ENCODE peak calls at places on chromosomes 1 and 21, in five cellular contexts. One of them, this sample, is unnamed. For H3K9me3, the result is how much of the 10 kb centered on the place peaks cover.

GRCh38 chr1:87965193-87965592 is 636.5 kb downstream of the LMO4 start:
- DNase-seq in psoas muscle: no peak
- DNase-seq in hepatocyte: no peak
- DNase-seq in A549: no peak
- DNase-seq in RWPE2: no peak
- DNase-seq in this sample: no peak

GRCh38 chr1:97384294-97384952 is 536.4 kb downstream of the DPYD start:
- DNase-seq in psoas muscle: no peak
- DNase-seq in hepatocyte: no peak
- DNase-seq in A549: peak
- DNase-seq in RWPE2: no peak
- DNase-seq in this sample: peak

GRCh38 chr21:34129039-34129891 is 55.9 kb downstream of the MRPS6 start:
- DNase-seq in psoas muscle: peak
- DNase-seq in hepatocyte: peak
- DNase-seq in A549: no peak
- DNase-seq in RWPE2: no peak
- DNase-seq in this sample: peak

GRCh38 chr1:58657082-58657481 is 42.8 kb downstream of the MYSM1 start:
- DNase-seq in psoas muscle: no peak
- DNase-seq in hepatocyte: no peak
- DNase-seq in A549: no peak
- DNase-seq in RWPE2: no peak
- DNase-seq in this sample: no peak

GRCh38 chr1:117818456-117818855 is 111.0 kb downstream of the GDAP2 start:
- DNase-seq in psoas muscle: no peak
- DNase-seq in hepatocyte: no peak
- DNase-seq in A549: no peak
- DNase-seq in RWPE2: no peak
- DNase-seq in this sample: no peak

GRCh38 chr1:51926171-51926812 is 47.8 kb upstream of the NRDC start:
- DNase-seq in psoas muscle: no peak
- DNase-seq in hepatocyte: no peak
- DNase-seq in A549: peak
- DNase-seq in RWPE2: no peak
- DNase-seq in this sample: no peak

GRCh38 chr21:32803651-32804050 is 32.1 kb upstream of the PAXBP1 start:
- DNase-seq in psoas muscle: no peak
- DNase-seq in hepatocyte: no peak
- DNase-seq in A549: no peak
- DNase-seq in RWPE2: no peak
- DNase-seq in this sample: no peak

GRCh38 chr1:25703671-25704637 is 87.4 kb downstream of the MAN1C1 start:
- DNase-seq in psoas muscle: no peak
- DNase-seq in hepatocyte: no peak
- DNase-seq in A549: no peak
- DNase-seq in RWPE2: no peak
- DNase-seq in this sample: no peak

GRCh38 chr1:63368131-63368530 is 704 bp downstream of the ALG6 start:
- DNase-seq in psoas muscle: no peak
- DNase-seq in hepatocyte: no peak
- DNase-seq in A549: no peak
- DNase-seq in RWPE2: no peak
- DNase-seq in this sample: no peak

GRCh38 chr1:59212715-59213114 is 84.2 kb upstream of the FGGY start:
- DNase-seq in psoas muscle: no peak
- DNase-seq in hepatocyte: no peak
- DNase-seq in A549: no peak
- DNase-seq in RWPE2: no peak
- DNase-seq in this sample: no peak

GRCh38 chr21:43308101-43308500 is 118.8 kb downstream of the SIK1 start:
- DNase-seq in psoas muscle: peak
- DNase-seq in hepatocyte: no peak
- DNase-seq in A549: no peak
- DNase-seq in RWPE2: peak
- DNase-seq in this sample: no peak

GRCh38 chr1:31374511-31375196 is 1.8 kb upstream of the FABP3 start:
- DNase-seq in psoas muscle: peak
- DNase-seq in hepatocyte: no peak
- DNase-seq in A549: no peak
- DNase-seq in RWPE2: peak
- DNase-seq in this sample: peak

GRCh38 chr21:44938976-44939531 is 775 bp upstream of the SLX9 start:
- DNase-seq in psoas muscle: no peak
- DNase-seq in hepatocyte: no peak
- DNase-seq in A549: no peak
- DNase-seq in RWPE2: no peak
- DNase-seq in this sample: no peak

GRCh38 chr1:77605246-77606026 is 77.0 kb downstream of the ZZZ3 start:
- DNase-seq in psoas muscle: peak
- DNase-seq in hepatocyte: peak
- DNase-seq in A549: no peak
- DNase-seq in RWPE2: no peak
- DNase-seq in this sample: no peak

GRCh38 chr1:32685498-32685897 is 17.1 kb downstream of the SYNC start:
- DNase-seq in psoas muscle: no peak
- DNase-seq in hepatocyte: no peak
- DNase-seq in A549: no peak
- DNase-seq in RWPE2: no peak
- DNase-seq in this sample: no peak

GRCh38 chr1:18279713-18280074 is 172.1 kb downstream of the IGSF21 start:
- DNase-seq in psoas muscle: no peak
- DNase-seq in hepatocyte: no peak
- DNase-seq in A549: no peak
- DNase-seq in RWPE2: no peak
- DNase-seq in this sample: no peak

GRCh38 chr1:208174200-208174599 is 70.0 kb downstream of the PLXNA2 start:
- DNase-seq in psoas muscle: no peak
- DNase-seq in hepatocyte: no peak
- DNase-seq in A549: no peak
- DNase-seq in RWPE2: no peak
- DNase-seq in this sample: peak

GRCh38 chr1:238681021-238681420 is 705.3 kb upstream of the CHRM3 start:
- DNase-seq in psoas muscle: no peak
- DNase-seq in hepatocyte: no peak
- DNase-seq in A549: peak
- DNase-seq in RWPE2: no peak
- DNase-seq in this sample: no peak

GRCh38 chr1:238677567-238677966 is 708.8 kb upstream of the CHRM3 start:
- DNase-seq in psoas muscle: no peak
- DNase-seq in hepatocyte: no peak
- DNase-seq in A549: no peak
- DNase-seq in RWPE2: no peak
- DNase-seq in this sample: no peak

DNA sequence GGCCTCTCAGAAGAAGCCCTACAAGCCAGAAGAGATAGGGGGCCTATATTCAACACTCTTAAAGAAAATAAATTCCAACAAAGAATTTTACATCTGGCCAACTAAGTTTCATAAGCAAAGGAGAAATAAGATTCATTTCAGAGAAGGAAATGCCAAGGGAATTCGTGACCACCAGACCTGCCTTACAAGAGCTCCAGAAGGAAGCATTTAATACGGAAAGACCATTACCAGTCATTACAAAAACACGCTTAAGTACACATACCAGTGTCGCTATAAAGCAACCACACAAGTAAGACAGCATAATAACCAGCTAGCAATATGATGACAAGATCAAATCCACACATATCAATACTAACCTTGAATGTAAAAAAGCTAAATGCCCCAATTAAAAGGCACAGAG is 704.9 kb upstream of the CHRM3 start:
- DNase-seq in psoas muscle: no peak
- DNase-seq in hepatocyte: no peak
- DNase-seq in A549: no peak
- DNase-seq in RWPE2: no peak
- DNase-seq in this sample: no peak
- H3K9me3 ChIP-seq in psoas muscle: under half
- H3K9me3 ChIP-seq in hepatocyte: under half
- H3K9me3 ChIP-seq in A549: under half
- H3K9me3 ChIP-seq in RWPE2: under half
- H3K9me3 ChIP-seq in this sample: under half

DNA sequence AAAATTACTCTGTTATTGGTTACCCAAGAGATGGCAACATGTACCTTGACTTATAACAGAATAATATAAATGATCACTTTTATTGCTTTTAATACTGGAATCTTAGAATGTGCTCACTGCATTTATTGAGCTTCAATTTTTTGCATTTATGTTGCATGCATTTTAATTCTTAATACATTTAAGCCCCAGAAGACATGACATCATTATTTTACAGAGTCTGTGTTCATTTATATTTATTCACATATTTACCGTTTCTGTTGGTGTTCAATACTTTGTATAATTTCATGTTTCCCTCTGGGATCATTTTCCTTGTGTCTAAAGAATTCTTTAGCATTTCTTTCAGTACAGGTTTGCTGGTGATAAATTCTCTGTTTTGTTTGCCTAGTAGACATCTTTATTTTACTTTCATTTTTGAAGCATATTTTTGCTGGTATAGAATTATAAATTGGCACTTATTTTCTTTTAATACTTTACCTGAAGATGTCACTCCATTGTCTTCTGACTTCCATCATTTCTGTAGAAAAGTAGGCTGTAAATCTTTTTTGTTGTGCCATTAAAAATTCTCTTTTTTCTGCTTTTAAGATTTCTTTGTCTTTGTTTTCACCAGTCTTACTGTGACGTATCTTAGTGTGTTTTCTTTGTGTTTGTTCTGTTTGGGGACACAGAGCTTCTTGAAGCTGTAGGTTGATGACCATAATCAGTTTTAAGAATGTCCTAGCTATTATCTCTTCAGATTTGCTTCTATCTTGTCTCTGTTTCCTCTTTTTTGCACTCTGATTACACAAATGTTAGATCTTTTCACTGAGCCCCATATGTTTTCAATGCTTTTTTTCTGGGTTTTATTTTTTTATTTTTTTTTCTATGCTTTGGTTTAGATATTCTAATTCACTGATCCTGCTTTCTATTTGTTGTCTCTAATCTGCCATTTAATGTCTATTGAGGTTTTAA is 26.9 kb downstream of the DISP3 start:
- DNase-seq in psoas muscle: no peak
- DNase-seq in hepatocyte: no peak
- DNase-seq in A549: no peak
- DNase-seq in RWPE2: no peak
- DNase-seq in this sample: no peak
- H3K9me3 ChIP-seq in psoas muscle: under half
- H3K9me3 ChIP-seq in hepatocyte: under half
- H3K9me3 ChIP-seq in A549: under half
- H3K9me3 ChIP-seq in RWPE2: under half
- H3K9me3 ChIP-seq in this sample: under half

DNA sequence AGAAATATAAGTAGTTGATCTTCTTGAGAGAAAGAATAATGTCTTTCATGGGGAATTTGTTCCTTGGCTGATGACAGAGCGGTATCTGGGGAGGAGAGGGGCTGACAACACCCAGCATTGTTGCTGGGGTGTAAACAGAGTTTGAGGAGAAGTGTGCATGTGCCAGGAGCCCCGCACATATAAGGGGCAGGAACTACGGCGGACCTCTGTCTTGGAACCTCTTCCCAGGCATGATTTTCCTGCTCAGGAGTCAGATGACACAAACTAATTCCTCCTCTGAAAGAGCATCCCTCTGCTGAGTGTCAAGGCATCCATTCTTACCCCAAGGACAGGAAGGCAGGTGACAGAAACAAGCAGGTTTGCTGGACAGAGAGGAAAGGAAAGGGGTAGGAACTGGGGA is 119.1 kb downstream of the TPTE start:
- DNase-seq in psoas muscle: no peak
- DNase-seq in hepatocyte: no peak
- DNase-seq in A549: no peak
- DNase-seq in RWPE2: no peak
- DNase-seq in this sample: no peak
- H3K9me3 ChIP-seq in psoas muscle: under half
- H3K9me3 ChIP-seq in hepatocyte: under half
- H3K9me3 ChIP-seq in A549: under half
- H3K9me3 ChIP-seq in RWPE2: under half
- H3K9me3 ChIP-seq in this sample: under half

DNA sequence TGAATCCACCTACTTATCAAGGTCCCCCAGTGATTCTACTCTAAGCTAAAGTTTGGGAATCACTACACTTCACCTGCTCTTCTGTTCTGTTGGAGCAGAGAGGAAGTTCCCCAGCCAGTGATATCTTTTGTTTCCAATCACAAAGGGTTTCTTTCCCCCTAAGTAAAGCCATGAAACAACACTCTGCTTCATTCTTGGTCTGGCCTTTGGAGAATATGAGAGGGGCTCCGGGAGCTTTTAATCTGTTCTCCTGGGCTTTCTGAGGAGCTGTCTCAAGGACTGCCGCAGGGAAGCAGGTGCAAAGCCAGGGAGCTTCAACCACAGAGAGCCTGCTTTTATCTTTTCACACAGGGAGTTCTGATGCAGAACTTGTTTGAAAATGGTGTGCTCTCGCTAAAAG is 10.1 kb upstream of the SLAMF9 start:
- DNase-seq in psoas muscle: no peak
- DNase-seq in hepatocyte: no peak
- DNase-seq in A549: no peak
- DNase-seq in RWPE2: no peak
- DNase-seq in this sample: no peak
- H3K9me3 ChIP-seq in psoas muscle: under half
- H3K9me3 ChIP-seq in hepatocyte: under half
- H3K9me3 ChIP-seq in A549: under half
- H3K9me3 ChIP-seq in RWPE2: under half
- H3K9me3 ChIP-seq in this sample: under half

DNA sequence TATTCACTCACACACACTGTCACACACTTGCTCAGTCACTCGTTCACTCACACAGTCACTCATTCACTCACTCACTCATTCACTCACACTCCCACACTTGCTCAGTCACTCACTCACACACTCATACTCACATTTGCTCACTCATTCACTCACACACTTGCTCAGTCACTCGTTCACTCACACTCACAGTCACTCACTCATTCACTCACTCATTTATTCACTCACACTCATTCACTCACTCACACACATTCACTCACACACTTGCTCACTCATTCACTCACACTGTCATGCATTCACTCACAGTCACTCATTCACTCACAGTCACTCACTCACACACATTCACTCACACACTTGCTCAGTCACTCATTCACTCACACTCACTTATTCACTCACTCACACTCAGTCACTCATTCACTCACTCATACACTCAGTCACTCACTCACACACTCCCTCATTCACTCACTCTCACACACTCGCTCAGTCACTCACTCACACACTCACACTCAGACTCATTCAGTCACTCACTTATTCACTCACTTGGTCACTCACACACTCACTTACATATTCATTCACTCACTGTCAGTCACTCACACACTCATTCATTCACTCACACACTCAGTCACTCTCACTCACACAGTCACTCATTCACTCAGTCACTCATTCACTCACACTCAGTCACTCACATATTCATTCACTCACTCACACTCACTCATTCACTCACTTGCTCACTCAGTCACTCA is 167.0 kb upstream of the C1orf174 start:
- DNase-seq in psoas muscle: no peak
- DNase-seq in hepatocyte: no peak
- DNase-seq in A549: no peak
- DNase-seq in RWPE2: no peak
- DNase-seq in this sample: no peak
- H3K9me3 ChIP-seq in psoas muscle: under half
- H3K9me3 ChIP-seq in hepatocyte: under half
- H3K9me3 ChIP-seq in A549: under half
- H3K9me3 ChIP-seq in RWPE2: under half
- H3K9me3 ChIP-seq in this sample: under half

This sample was measured in cardiac muscle cell.